ENCODE peak calls at places on chromosomes 4 and X, in four cellular contexts. Q, U, X and F are unnamed samples.

GRCh38 chrX:37871626-37872302 is 24.4 kb upstream of the DYNLT3 start:
- DNase-seq in X (no peak), U (peak), Q (no peak), F (peak)

GRCh38 chr4:40594261-40595178 is 35.1 kb downstream of the RBM47 start:
- DNase-seq in Q (no peak), X (no peak), U (peak), F (peak)

GRCh38 chr4:109294006-109294405 is 8.5 kb downstream of the COL25A1 start:
- DNase-seq in U (no peak), Q (peak), X (no peak), F (peak)

GRCh38 chr4:24053906-24054305 is 164.1 kb upstream of the PPARGC1A start:
- DNase-seq in Q (no peak), U (no peak), X (no peak), F (no peak)

GRCh38 chrX:30748337-30748960 is 95.2 kb downstream of the GK start:
- DNase-seq in X (no peak), Q (no peak), U (no peak), F (no peak)

GRCh38 chr4:69881173-69881773 is 21.3 kb upstream of the SULT1E1 start:
- DNase-seq in U (peak), X (no peak), Q (peak), F (peak)

GRCh38 chr4:89797117-89797516 is 39.8 kb downstream of the SNCA start:
- DNase-seq in X (no peak), U (peak), Q (no peak), F (peak)

GRCh38 chr4:56622176-56622575 is 58.9 kb downstream of the HOPX start:
- DNase-seq in U (no peak), Q (no peak), X (no peak), F (peak)

GRCh38 chrX:16212436-16212835 is 45.2 kb downstream of the MAGEB17 start:
- DNase-seq in Q (no peak), X (no peak), U (peak), F (peak)

GRCh38 chrX:135435933-135436332 is 14.2 kb downstream of the SMIM10L2A start:
- DNase-seq in U (no peak), X (no peak), Q (no peak), F (no peak)

GRCh38 chr4:184655889-184656869 is 6.6 kb downstream of the PRIMPOL start:
- DNase-seq in U (no peak), Q (no peak), X (no peak), F (no peak)

GRCh38 chr4:34202154-34202553 is 2042.2 kb downstream of the ARAP2 start:
- DNase-seq in U (no peak), X (no peak), Q (no peak), F (peak)

GRCh38 chrX:103629295-103630170 is 758 bp downstream of the TCEAL1 start:
- DNase-seq in X (no peak), U (peak), Q (no peak), F (peak)

GRCh38 chr4:55574252-55574651 is 17.8 kb downstream of the PDCL2 start:
- DNase-seq in U (no peak), X (no peak), Q (no peak), F (peak)

GRCh38 chr4:102693266-102693850 is 67.4 kb downstream of the MANBA start:
- DNase-seq in X (no peak), U (no peak), Q (no peak), F (peak)

GRCh38 chrX:2894885-2895292 is 34.2 kb downstream of the ARSD start:
- DNase-seq in X (no peak), Q (no peak), U (peak), F (peak)

GRCh38 chr4:113169368-113169767 is 119.9 kb downstream of the ANK2 start:
- DNase-seq in X (no peak), Q (no peak), U (no peak), F (peak)

GRCh38 chr4:113170818-113171468 is 121.5 kb downstream of the ANK2 start:
- DNase-seq in X (no peak), U (no peak), Q (no peak), F (no peak)

GRCh38 chr4:113170115-113170817 is 120.8 kb downstream of the ANK2 start:
- DNase-seq in X (no peak), Q (no peak), U (no peak), F (no peak)

GRCh38 chr4:113173865-113174264 is 124.4 kb downstream of the ANK2 start:
- DNase-seq in Q (no peak), X (no peak), U (no peak), F (no peak)

DNA sequence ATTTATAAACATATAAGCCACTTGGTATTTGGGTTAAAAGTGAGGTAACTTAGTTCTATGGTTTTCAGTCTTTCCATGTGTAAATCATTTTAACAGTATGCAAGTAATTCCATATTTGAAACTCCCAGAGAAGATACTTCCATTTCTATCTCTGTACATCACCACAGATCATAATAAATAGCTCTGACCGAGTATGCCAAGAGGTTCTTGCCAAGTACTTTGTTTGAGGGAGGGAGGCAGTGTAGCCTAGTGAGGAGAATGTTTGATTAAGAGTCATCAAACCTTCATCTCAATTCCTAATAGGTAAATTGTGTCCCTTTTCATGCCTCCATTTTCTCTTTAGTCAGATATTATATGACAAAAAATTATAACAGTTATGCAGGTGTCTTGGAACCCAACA is 123.7 kb downstream of the ANK2 start:
- DNase-seq in Q (no peak), U (no peak), X (no peak), F (no peak)
- H3K9ac ChIP-seq in Q (no peak), U (no peak), X (no peak), F (no peak)

DNA sequence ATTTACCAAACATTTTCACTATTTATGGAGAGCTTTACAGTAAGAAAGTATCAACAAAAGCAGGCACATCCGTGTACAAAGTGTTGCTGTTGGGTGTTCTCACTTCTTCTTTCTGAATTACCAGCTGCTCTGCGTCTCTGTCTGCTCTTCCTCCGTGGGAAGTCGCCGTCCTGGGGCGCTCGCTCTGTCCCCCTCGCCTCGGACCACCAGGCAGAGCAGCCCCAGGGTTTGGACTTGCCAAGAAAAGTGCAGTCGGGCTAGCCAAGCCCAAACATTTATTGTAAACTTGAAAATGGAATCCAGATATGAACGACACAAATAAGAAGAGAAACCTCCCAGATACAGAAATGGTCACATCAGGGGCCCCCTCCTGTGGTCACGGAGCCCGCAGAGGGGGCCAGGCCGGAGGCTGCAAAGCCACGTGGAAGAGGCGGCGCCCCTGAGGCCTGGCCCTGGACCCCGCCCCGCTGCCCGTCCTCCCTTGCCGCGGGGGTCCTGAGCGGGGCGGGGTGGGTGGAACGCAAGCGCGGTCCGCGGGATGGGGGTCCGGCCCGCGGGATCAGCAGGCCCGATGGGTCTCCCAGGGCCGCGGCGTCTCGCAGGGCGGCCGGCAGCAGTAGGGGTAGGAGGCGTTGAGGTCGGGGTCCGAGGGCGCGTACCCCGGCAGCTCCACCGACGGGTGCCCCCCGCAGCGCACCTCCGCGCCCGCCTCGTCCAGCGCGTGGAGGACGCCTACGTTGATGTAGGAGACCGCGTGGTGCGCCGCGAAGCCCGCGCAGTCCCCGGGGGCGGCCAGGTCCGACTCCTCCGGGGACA is 1.5 kb downstream of the TMEM271 start:
- DNase-seq in X (no peak), Q (no peak), U (no peak), F (no peak)
- TF ChIP-seq EZH2 in X (no peak), Q (no peak), U (no peak), F (no peak)

GRCh38 chrX:124216396-124217124 is 115.9 kb upstream of the TEX13D start:
- DNase-seq in Q (no peak), U (no peak), X (no peak), F (no peak)
- TF ChIP-seq CTCF in Q (no peak), U (no peak), X (no peak), F (peak)

DNA sequence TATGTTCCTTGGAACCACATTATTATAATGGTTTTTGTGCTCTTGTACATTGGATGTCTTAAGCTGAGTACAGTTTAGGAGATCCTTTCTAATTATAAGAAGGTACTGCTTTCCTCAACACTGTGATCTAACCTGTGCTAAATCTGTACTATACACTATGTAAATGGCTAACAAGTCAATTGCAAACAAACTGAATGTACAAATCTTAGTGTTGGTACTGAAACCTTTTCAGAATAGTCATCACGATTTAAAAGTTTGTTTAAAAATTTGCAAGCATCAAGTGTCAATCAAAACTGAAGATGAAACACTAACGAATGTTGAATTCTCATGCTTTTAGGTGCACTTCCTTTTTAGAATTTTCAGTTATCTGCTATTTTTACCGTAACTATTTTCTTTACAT is 2090.4 kb upstream of the TENM3 start:
- DNase-seq in X (no peak), U (no peak), Q (peak), F (no peak)
- H3K9ac ChIP-seq in X (no peak), U (no peak), Q (no peak), F (no peak)

GRCh38 chr4:796206-796605 is 29.7 kb downstream of the CPLX1 start:
- DNase-seq in Q (no peak), U (no peak), X (no peak), F (no peak)

GRCh38 chr4:803884-804283 is 22.0 kb downstream of the CPLX1 start:
- DNase-seq in X (no peak), U (no peak), Q (no peak), F (no peak)

GRCh38 chr4:804804-805203 is 21.1 kb downstream of the CPLX1 start:
- DNase-seq in X (no peak), Q (no peak), U (no peak), F (no peak)

GRCh38 chr4:797066-797465 is 28.9 kb downstream of the CPLX1 start:
- DNase-seq in X (no peak), Q (no peak), U (no peak), F (no peak)

DNA sequence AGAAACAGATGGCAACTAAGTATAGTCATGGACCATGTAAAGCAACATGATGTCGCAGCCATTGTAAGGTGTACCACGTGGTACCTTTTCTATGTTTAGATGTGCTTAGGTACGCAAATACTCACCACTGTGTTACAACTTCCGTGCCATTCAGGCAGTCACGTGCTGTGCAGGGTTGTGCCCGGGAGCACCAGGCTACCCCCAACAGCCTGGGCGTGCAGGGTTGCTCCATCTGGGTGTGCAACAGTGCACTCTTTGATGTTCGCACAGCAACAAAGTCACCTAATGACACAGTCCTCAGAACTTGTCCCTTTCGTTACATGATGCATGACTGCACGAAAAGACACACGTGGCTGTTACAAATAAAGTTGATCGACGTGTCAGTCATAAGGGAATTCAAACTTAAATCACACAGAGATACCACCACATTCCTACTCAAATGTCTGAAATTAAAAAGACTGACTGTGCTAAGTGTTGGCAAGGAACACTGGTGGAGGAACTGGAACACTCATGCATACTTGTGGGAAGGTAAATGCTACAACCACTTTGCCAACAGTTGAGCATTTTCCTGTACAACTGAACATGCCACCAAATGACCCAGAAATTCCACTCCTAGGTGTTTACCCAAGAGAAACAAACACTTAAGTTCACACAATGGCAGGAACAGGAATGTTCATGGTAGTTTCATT is 24.3 kb downstream of the CPLX1 start:
- DNase-seq in U (no peak), Q (no peak), X (no peak), F (no peak)
- TF ChIP-seq EZH2 in U (no peak), Q (no peak), X (no peak), F (no peak)

GRCh38 chr4:108146346-108146745 is 22.4 kb downstream of the LEF1 start:
- DNase-seq in U (no peak), Q (no peak), X (no peak), F (no peak)

GRCh38 chr4:108144451-108144850 is 24.3 kb downstream of the LEF1 start:
- DNase-seq in U (no peak), Q (no peak), X (no peak), F (no peak)

GRCh38 chr4:108141213-108142045 is 27.3 kb downstream of the LEF1 start:
- DNase-seq in Q (no peak), U (no peak), X (no peak), F (no peak)

GRCh38 chr4:108142870-108143269 is 25.9 kb downstream of the LEF1 start:
- DNase-seq in X (no peak), U (no peak), Q (no peak), F (no peak)

DNA sequence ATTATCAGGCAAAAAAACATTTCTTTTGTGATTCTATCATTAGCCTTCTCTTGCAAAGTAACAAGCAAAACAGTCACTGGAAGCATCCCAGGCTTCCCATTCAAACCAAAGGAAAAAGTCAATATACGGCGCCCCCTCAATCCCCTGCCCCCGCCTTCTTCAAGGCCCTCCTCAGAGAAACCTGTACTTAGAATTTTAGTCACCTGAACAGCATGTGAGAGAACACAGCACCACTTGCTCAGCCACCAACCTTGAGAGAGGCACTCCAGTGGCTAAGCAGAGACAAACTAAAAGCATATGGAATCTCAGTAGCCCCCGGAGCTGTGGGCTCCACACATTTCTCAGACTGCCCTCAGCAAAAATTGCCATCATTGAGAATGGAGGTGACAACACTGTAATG is 25.2 kb downstream of the LEF1 start:
- DNase-seq in U (no peak), X (no peak), Q (no peak), F (no peak)
- TF ChIP-seq CTCF in U (no peak), X (no peak), Q (no peak), F (no peak)

DNA sequence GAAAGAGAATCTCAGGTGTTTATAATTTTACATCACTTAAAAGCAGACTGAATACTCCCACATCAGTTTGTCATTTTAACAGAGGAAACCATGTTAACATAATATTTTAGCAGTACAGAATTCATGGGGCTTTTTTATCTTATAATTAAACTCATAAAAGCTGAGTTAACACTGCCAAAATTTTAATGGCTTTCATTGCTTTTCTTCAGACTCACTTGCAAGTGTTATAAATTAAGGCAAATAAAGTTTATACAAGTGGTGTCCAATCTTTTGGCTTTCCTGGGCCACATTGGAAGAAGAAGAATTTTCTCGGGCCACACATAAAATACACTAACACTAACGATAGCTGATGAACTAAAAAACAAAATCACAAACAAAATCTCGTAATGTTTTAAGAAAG is 94.9 kb downstream of the MAD2L1 start:
- DNase-seq in Q (no peak), X (no peak), U (no peak), F (no peak)
- H3K9ac ChIP-seq in Q (no peak), X (no peak), U (no peak), F (no peak)

GRCh38 chr4:25180524-25181131 is 20.4 kb upstream of the SEPSECS start:
- DNase-seq in X (no peak), U (peak), Q (peak), F (peak)

GRCh38 chr4:25182941-25183340 is 22.7 kb upstream of the SEPSECS start:
- DNase-seq in X (no peak), U (no peak), Q (no peak), F (no peak)

GRCh38 chr4:25178838-25179261 is 18.6 kb upstream of the SEPSECS start:
- DNase-seq in X (no peak), U (no peak), Q (no peak), F (no peak)

GRCh38 chr4:25184056-25184455 is 23.8 kb upstream of the SEPSECS start:
- DNase-seq in Q (no peak), X (no peak), U (no peak), F (no peak)
- TF ChIP-seq EZH2 in Q (no peak), X (no peak), U (no peak), F (no peak)

DNA sequence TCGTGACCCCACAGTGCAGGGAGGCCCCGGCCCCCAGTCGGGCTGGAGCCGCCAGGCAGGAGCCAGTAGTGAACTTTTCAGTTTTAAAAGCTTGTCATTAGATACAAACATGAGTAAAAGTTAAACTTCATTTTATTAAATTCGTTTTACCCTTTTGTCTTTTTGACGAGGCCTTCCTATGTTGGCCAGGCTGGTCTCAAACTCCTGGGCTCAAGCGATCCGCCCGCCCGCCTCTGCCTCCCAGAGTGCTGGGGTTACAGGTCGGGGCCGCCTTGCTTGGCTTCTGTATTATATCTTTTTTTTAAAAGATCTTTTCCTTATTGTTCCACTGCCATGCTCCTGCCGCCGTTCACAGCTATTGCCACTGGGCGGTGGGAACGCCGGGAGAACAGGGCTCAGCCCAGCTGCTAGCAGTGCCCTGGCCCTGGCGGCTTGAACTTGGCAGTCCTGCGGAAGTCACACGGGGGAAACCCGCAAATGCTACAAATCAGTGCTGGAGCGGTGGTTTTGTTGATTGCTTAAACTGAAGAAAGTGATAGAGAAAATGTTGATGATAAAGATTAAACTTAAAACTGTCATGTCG is 968 bp upstream of the NELFA start:
- DNase-seq in X (no peak), Q (peak), U (peak), F (peak)
- TF ChIP-seq CTCF in X (no peak), Q (no peak), U (peak), F (peak)

DNA sequence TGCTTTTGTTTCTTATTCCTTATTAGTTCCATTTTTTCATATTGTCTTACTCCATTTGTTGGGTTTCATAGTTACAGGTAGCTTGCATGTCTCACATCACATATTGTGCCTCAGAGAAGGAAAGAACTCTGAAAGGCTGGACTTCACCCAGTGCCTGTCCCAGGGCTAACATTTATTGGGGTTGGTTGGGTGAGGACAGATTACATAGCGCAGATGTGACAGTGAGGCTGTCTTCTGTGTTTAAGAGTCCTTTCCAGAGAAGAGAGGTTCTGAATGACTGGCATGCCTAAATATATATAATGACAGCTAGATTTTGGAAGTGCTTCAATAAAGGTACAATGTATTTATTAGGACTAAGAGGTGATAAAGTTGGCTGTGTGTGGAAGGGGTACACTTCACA is 2.7 kb downstream of the ZNF330 start:
- DNase-seq in Q (no peak), X (no peak), U (no peak), F (no peak)
- H3K9ac ChIP-seq in Q (no peak), X (no peak), U (no peak), F (no peak)